ENCODE peak calls at places on chromosomes 7 and 10, in four cellular contexts. V is HCT116, A is neural progenitor cell, S is hepatocyte. G is an unnamed sample.

GRCh38 chr10:1395025-1395981 is 339.1 kb downstream of the WDR37 start:
- DNase-seq in V (no peak), A (no peak), S (no peak), G (no peak)

GRCh38 chr7:134421998-134422397 is 36.9 kb downstream of the AKR1B1 start:
- DNase-seq in V (no peak), A (no peak), S (no peak), G (peak)

GRCh38 chr10:5666324-5667220 is at the start of gene ASB13:
- DNase-seq in V (peak), A (peak), S (peak), G (peak)

GRCh38 chr10:126476256-126476655 is 88.0 kb upstream of the ADAM12 start:
- DNase-seq in V (no peak), A (peak), S (no peak), G (no peak)

GRCh38 chr10:132541601-132542011 is 4.0 kb downstream of the INPP5A start:
- DNase-seq in V (no peak), A (no peak), S (no peak), G (no peak)

GRCh38 chr7:54877683-54878082 is 118.7 kb upstream of the SEC61G start:
- DNase-seq in V (peak), A (no peak), S (no peak), G (no peak)

GRCh38 chr7:144818516-144818915 is 17.3 kb downstream of the TPK1 start:
- DNase-seq in V (no peak), A (no peak), S (no peak), G (peak)

GRCh38 chr10:46326066-46326465 is 39.3 kb downstream of the ANTXRL start:
- DNase-seq in V (no peak), A (no peak), S (no peak), G (no peak)

GRCh38 chr7:36300696-36301350 is 88.8 kb upstream of the ANLN start:
- DNase-seq in V (no peak), A (peak), S (no peak), G (no peak)

GRCh38 chr7:22356010-22356854 is 722 bp downstream of the RAPGEF5 start:
- DNase-seq in V (no peak), A (peak), S (peak), G (peak)

GRCh38 chr7:116422651-116423050 is 76.9 kb upstream of the CAV2 start:
- DNase-seq in V (no peak), A (no peak), S (no peak), G (no peak)

GRCh38 chr7:82039621-82040020 is 269.8 kb upstream of the HGF start:
- DNase-seq in V (no peak), A (no peak), S (no peak), G (peak)

GRCh38 chr10:124546957-124547650 is 85.5 kb downstream of the LHPP start:
- DNase-seq in V (no peak), A (no peak), S (no peak), G (no peak)

GRCh38 chr7:30682131-30683083 is at the start of gene CRHR2:
- DNase-seq in V (no peak), A (peak), S (peak), G (peak)

GRCh38 chr7:3370068-3370704 is 69.1 kb downstream of the SDK1 start:
- DNase-seq in V (no peak), A (no peak), S (peak), G (no peak)

GRCh38 chr10:98465866-98466265 is 19.1 kb upstream of the HPS1 start:
- DNase-seq in V (no peak), A (no peak), S (no peak), G (no peak)

GRCh38 chr10:86958109-86958830 is at the start of gene SNCG:
- DNase-seq in V (no peak), A (no peak), S (no peak), G (peak)

GRCh38 chr7:151677581-151678226 is 158.0 kb upstream of the RHEB start:
- DNase-seq in V (no peak), A (no peak), S (no peak), G (no peak)

GRCh38 chr10:5975641-5976473 is 1.5 kb downstream of the IL15RA start:
- DNase-seq in V (no peak), A (no peak), S (no peak), G (peak)

GRCh38 chr7:70693690-70694356 is 438.1 kb upstream of the GALNT17 start:
- DNase-seq in V (no peak), A (peak), S (peak), G (no peak)
- TF ChIP-seq EZH2 in V (no peak), A (no peak), S (no peak), G (no peak)

DNA sequence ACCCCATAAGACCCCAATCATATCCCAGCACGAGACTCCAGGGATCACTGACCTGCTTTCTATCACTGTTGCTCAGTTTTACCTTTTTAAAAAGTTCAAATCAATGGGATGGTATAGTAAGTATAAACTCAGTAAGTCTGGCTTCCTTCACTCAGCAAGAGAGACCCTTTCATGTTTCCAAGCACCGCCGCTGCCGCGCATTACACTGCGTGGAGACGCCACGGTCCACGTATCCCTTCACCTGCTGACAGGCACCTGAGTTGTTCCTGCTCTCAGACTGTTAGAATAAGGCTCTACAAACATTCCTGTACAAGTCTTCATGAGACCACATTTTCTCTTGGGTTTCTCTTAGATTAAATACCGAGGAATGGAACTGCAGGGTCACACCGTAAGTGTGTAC is 28.3 kb downstream of the MAD1L1 start:
- DNase-seq in V (no peak), A (no peak), S (no peak), G (no peak)
- H3K27ac ChIP-seq in V (no peak), A (no peak), S (no peak), G (no peak)

GRCh38 chr10:117546020-117546629 is 3.6 kb downstream of the EMX2 start:
- DNase-seq in V (no peak), A (no peak), S (no peak), G (no peak)
- TF ChIP-seq EZH2 in V (no peak), A (no peak), S (peak), G (peak)

GRCh38 chr7:140062118-140062527 is 628 bp downstream of the PARP12 start:
- DNase-seq in V (no peak), A (no peak), S (peak), G (peak)
- H3K27ac ChIP-seq in V (peak), A (no peak), S (peak), G (peak)

GRCh38 chr7:129781856-129782256 is 170.3 kb downstream of the NRF1 start:
- DNase-seq in V (no peak), A (peak), S (no peak), G (no peak)

GRCh38 chr7:129778770-129779601 is 167.5 kb downstream of the NRF1 start:
- DNase-seq in V (no peak), A (peak), S (peak), G (no peak)

GRCh38 chr7:129779602-129780256 is 168.2 kb downstream of the NRF1 start:
- DNase-seq in V (peak), A (peak), S (peak), G (no peak)

GRCh38 chr7:129781128-129781855 is 169.8 kb downstream of the NRF1 start:
- DNase-seq in V (peak), A (no peak), S (no peak), G (no peak)

GRCh38 chr7:129780257-129781127 is 169.0 kb downstream of the NRF1 start:
- DNase-seq in V (peak), A (peak), S (peak), G (no peak)
- TF ChIP-seq EZH2 in V (no peak), A (no peak), S (peak), G (no peak)

DNA sequence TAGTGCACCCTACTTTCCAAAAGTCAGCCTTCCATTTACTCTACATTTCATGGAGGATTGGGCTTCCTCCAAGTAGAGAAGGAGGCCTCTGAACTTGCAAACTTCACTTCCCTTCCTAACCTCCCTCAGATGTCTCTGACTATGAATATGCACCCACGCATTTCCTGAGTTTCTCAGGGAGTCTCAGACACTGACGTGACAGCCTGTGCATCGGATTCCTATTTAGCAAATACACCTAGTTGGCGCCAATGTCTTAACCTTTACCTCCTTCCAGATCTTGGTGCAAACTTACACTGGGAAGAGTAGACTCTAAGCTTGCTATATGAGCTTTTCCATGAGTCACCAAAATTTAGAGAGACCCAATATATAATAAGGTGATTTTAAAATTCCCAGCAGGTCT is 920.1 kb upstream of the AUTS2 start:
- DNase-seq in V (no peak), A (no peak), S (no peak), G (no peak)
- H3K27ac ChIP-seq in V (no peak), A (no peak), S (no peak), G (no peak)

DNA sequence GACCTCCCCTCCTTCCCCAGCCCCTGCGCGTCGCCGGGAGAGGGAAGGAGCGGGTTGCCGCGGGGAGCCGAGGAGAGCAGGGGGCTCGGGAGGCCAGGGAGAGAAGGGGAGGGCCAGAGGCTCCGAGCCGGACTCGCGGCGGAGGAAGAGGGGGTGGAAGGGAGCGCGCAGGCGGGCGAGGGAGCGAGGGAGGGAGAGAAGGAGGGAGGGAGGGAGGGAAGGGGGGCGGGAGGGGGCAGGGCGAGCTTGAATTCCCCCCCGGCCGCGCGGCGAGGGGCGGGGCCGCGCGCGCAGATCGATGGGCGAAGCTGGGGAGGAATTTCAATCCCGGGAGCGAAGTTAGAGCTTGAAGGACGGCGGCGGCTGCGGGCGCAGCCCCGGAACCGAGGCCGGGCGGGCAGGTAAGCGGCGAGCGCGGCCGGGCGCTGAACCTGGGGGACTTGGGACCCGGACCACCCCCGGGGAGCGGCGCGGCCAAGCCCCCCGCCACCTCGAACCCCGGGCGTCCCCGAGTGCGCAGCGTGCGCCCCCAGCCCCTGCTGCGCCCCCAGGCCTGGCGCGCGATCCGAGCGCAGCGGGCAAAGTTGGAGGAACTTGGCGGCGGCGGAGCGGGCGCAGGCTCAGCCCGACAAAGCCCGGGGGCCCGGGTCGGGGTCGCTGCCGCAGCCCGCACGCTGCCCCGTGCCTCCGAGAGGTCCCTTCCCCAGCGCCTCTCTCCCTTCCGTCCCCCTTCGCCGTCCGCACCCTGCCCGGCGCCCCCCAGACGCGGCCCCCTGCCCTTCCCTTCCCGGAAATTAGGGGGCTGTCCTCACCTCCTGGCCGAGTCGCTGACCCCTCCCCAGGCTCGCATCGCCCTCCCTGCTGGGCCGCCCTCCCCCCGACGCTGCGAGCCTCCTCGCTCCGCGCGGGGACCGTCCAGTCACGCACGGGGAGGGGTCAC is at the start of gene ELFN1:
- DNase-seq in V (no peak), A (peak), S (peak), G (no peak)
- TF ChIP-seq EZH2 in V (no peak), A (peak), S (no peak), G (peak)

GRCh38 chr7:603152-603941 is 83.7 kb upstream of the PDGFA start:
- DNase-seq in V (no peak), A (no peak), S (no peak), G (no peak)
- H3K27ac ChIP-seq in V (no peak), A (no peak), S (peak), G (peak)

GRCh38 chr7:114085313-114085591 is 166.4 kb upstream of the PPP1R3A start:
- DNase-seq in V (no peak), A (no peak), S (no peak), G (no peak)

GRCh38 chr7:114085592-114086490 is 167.0 kb upstream of the PPP1R3A start:
- DNase-seq in V (peak), A (peak), S (peak), G (peak)

GRCh38 chr7:114087674-114088539 is 169.1 kb upstream of the PPP1R3A start:
- DNase-seq in V (no peak), A (peak), S (peak), G (peak)

GRCh38 chr7:114086906-114087651 is 168.3 kb upstream of the PPP1R3A start:
- DNase-seq in V (no peak), A (peak), S (peak), G (peak)

GRCh38 chr7:114086491-114086905 is 167.7 kb upstream of the PPP1R3A start:
- DNase-seq in V (no peak), A (peak), S (peak), G (no peak)
- TF ChIP-seq EZH2 in V (no peak), A (peak), S (peak), G (no peak)